ENCODE peak calls at places on chromosome 5, in six cellular contexts. I is effector CD8-positive, alpha-beta T cell; W is bronchial epithelial cell; O is uterus; C is KG1; U is stimulated activated CD8-positive, alpha-beta memory T cell treated with anti-CD3 and anti-CD28 coated beads, Interleukin-4, amount 100 ng/mL, for 48 hours. M is an unnamed sample.

GRCh38 chr5:8418049-8418426 is 549.1 kb downstream of the MTRR start:
- DNase-seq in I (no peak), W (peak), O (no peak), C (no peak), U (no peak), M (peak)

GRCh38 chr5:8391916-8392315 is 523.0 kb downstream of the MTRR start:
- DNase-seq in I (no peak), W (no peak), O (no peak), C (no peak), U (no peak), M (no peak)

GRCh38 chr5:609506-609905 is 2.6 kb upstream of the CEP72 start:
- DNase-seq in I (no peak), W (no peak), O (no peak), C (no peak), U (no peak), M (no peak)

GRCh38 chr5:147259837-147260236 is 25.0 kb downstream of the STK32A start:
- DNase-seq in I (no peak), W (no peak), O (no peak), C (no peak), U (no peak), M (no peak)

GRCh38 chr5:39624268-39624886 is 199.6 kb upstream of the DAB2 start:
- DNase-seq in I (no peak), W (peak), O (no peak), C (no peak), U (no peak), M (peak)

GRCh38 chr5:137498736-137499505 is at the start of gene SPOCK1:
- DNase-seq in I (peak), W (peak), O (peak), C (peak), U (peak), M (peak)

GRCh38 chr5:33317271-33317670 is 123.5 kb upstream of the TARS1 start:
- DNase-seq in I (no peak), W (peak), O (no peak), C (no peak), U (no peak), M (peak)

GRCh38 chr5:146947181-146947941 is 68.8 kb upstream of the PPP2R2B start:
- DNase-seq in I (no peak), W (peak), O (no peak), C (no peak), U (no peak), M (peak)

GRCh38 chr5:132180134-132180745 is 47.4 kb downstream of the P4HA2 start:
- DNase-seq in I (no peak), W (peak), O (no peak), C (no peak), U (no peak), M (peak)

GRCh38 chr5:119515192-119515591 is 62.9 kb downstream of the HSD17B4 start:
- DNase-seq in I (no peak), W (no peak), O (no peak), C (no peak), U (no peak), M (peak)

GRCh38 chr5:60677831-60678664 is 21.9 kb downstream of the DEPDC1B start:
- DNase-seq in I (no peak), W (peak), O (no peak), C (no peak), U (no peak), M (peak)

GRCh38 chr5:54713923-54714581 is 196.5 kb downstream of the SNX18 start:
- DNase-seq in I (no peak), W (no peak), O (no peak), C (no peak), U (no peak), M (no peak)

GRCh38 chr5:103942587-103943186 is 380.1 kb upstream of the NUDT12 start:
- DNase-seq in I (no peak), W (no peak), O (no peak), C (no peak), U (no peak), M (peak)

GRCh38 chr5:61815343-61815742 is 483.3 kb downstream of the ZSWIM6 start:
- DNase-seq in I (no peak), W (no peak), O (no peak), C (no peak), U (no peak), M (no peak)

GRCh38 chr5:60379907-60380306 is 320.1 kb downstream of the DEPDC1B start:
- DNase-seq in I (no peak), W (no peak), O (no peak), C (no peak), U (no peak), M (no peak)

GRCh38 chr5:125186911-125187375 is 440.5 kb upstream of the ZNF608 start:
- DNase-seq in I (no peak), W (no peak), O (no peak), C (no peak), U (no peak), M (no peak)

GRCh38 chr5:77620404-77620803 is 18.1 kb downstream of the OTP start:
- DNase-seq in I (no peak), W (peak), O (no peak), C (no peak), U (no peak), M (peak)